ENCODE peak calls at places on chromosomes 11 and 22, in five cellular contexts. V, L, U, Y and X are unnamed samples.

GRCh38 chr22:24985824-24986214 is 33.3 kb downstream of the KIAA1671 start:
- DNase-seq in V (no peak), U (no peak), Y (no peak), L (no peak), X (no peak)

GRCh38 chr11:84607975-84608787 is 1019.0 kb downstream of the DLG2 start:
- DNase-seq in L (no peak), V (no peak), Y (no peak), U (no peak), X (no peak)

GRCh38 chr11:35875063-35875462 is 68.8 kb upstream of the LDLRAD3 start:
- DNase-seq in U (no peak), V (no peak), Y (peak; percentile 57), L (no peak), X (no peak)

GRCh38 chr11:62627718-62628117 is 5.9 kb upstream of the B3GAT3 start:
- DNase-seq in L (peak; percentile 36), Y (no peak), U (no peak), V (no peak), X (no peak)

GRCh38 chr22:21451545-21452520 is 15.4 kb upstream of the TMEM191C start:
- DNase-seq in L (no peak), U (no peak), V (no peak), Y (no peak), X (no peak)

GRCh38 chr11:73883856-73884255 is 7.1 kb downstream of the PAAF1 start:
- DNase-seq in Y (no peak), V (no peak), L (no peak), U (no peak), X (no peak)

GRCh38 chr11:88051386-88051785 is 123.9 kb downstream of the RAB38 start:
- DNase-seq in L (peak; percentile 17), Y (no peak), U (peak; percentile 28), V (no peak), X (no peak)

GRCh38 chr11:61129608-61130523 is 27.6 kb downstream of the CD5 start:
- DNase-seq in U (peak; percentile 66), Y (peak; percentile 96), L (peak; percentile 91), V (peak; percentile 93), X (peak; percentile 52)

GRCh38 chr22:37362618-37363017 is 64.7 kb downstream of the ELFN2 start:
- DNase-seq in V (no peak), Y (no peak), U (no peak), L (no peak), X (no peak)

GRCh38 chr11:16863382-16863781 is 124.9 kb downstream of the C11orf58 start:
- DNase-seq in V (no peak), L (no peak), Y (no peak), U (no peak), X (no peak)

GRCh38 chr11:108559904-108560303 is 33.7 kb downstream of the EXPH5 start:
- DNase-seq in V (no peak), L (no peak), U (peak; percentile 65), Y (no peak), X (no peak)

GRCh38 chr22:26127126-26127525 is 42.1 kb upstream of the SEZ6L start:
- DNase-seq in U (no peak), L (no peak), Y (peak; percentile 78), V (no peak), X (no peak)

GRCh38 chr22:17742528-17742902 is 31.8 kb downstream of the BID start:
- DNase-seq in L (peak; percentile 71), Y (no peak), V (peak; percentile 73), U (no peak), X (no peak)

GRCh38 chr11:20873054-20873453 is 203.7 kb downstream of the NELL1 start:
- DNase-seq in Y (no peak), V (no peak), L (peak; percentile 67), U (no peak), X (peak; percentile 1)

GRCh38 chr11:115391598-115391997 is 112.6 kb downstream of the CADM1 start:
- DNase-seq in V (no peak), L (no peak), Y (no peak), U (no peak), X (no peak)

GRCh38 chr11:95156916-95157568 is 67.4 kb downstream of the ENDOD1 start:
- DNase-seq in Y (no peak), V (no peak), U (no peak), L (no peak), X (no peak)

GRCh38 chr22:48492371-48493320 is 1335.0 kb downstream of the BRD1 start:
- DNase-seq in Y (no peak), U (peak; percentile 39), V (no peak), L (peak; percentile 85), X (peak; percentile 2)

GRCh38 chr11:19345848-19346681 is 105.3 kb upstream of the E2F8 start:
- DNase-seq in U (no peak), V (no peak), L (peak; percentile 7), Y (no peak), X (no peak)

GRCh38 chr11:61880050-61880449 is 11.3 kb downstream of the FADS3 start:
- DNase-seq in Y (no peak), U (no peak), V (no peak), L (no peak), X (no peak)

GRCh38 chr11:124920870-124921609 is 2.0 kb downstream of the HEPN1 start:
- DNase-seq in U (no peak), V (peak; percentile 81), Y (no peak), L (peak; percentile 45), X (no peak)

GRCh38 chr11:111939836-111940604 is 2.9 kb downstream of the DIXDC1 start:
- DNase-seq in L (no peak), V (no peak), Y (no peak), U (no peak), X (no peak)

GRCh38 chr11:63614136-63614664 is at the start of gene PLAAT3:
- DNase-seq in L (peak; percentile 82), Y (no peak), U (no peak), V (peak; percentile 30), X (no peak)

GRCh38 chr11:122778148-122778547 is 60.2 kb upstream of the CRTAM start:
- DNase-seq in Y (no peak), U (no peak), V (no peak), L (no peak), X (no peak)

GRCh38 chr11:69264486-69264885 is 29.5 kb upstream of the MYEOV start:
- DNase-seq in V (no peak), Y (no peak), U (no peak), L (no peak), X (no peak)

GRCh38 chr11:76628408-76628947 is 42.1 kb downstream of the LRRC32 start:
- DNase-seq in V (no peak), L (no peak), Y (no peak), U (no peak), X (no peak)

GRCh38 chr11:101955278-101955677 is 39.0 kb upstream of the ANGPTL5 start:
- DNase-seq in V (no peak), L (no peak), U (no peak), Y (no peak), X (no peak)

GRCh38 chr11:35348898-35349687 is 70.3 kb downstream of the SLC1A2 start:
- DNase-seq in U (no peak), Y (no peak), V (no peak), L (no peak), X (no peak)

GRCh38 chr11:102831128-102831708 is 12.2 kb downstream of the MMP3 start:
- DNase-seq in L (peak; percentile 16), V (no peak), U (no peak), Y (no peak), X (no peak)

GRCh38 chr11:2376751-2377451 is at the start of gene CD81:
- DNase-seq in U (no peak), L (peak; percentile 41), Y (no peak), V (peak; percentile 73), X (no peak)

GRCh38 chr11:20127671-20128527 is 32.4 kb downstream of the DBX1 start:
- DNase-seq in U (no peak), V (peak; percentile 78), L (peak; percentile 70), Y (no peak), X (no peak)

GRCh38 chr11:117589024-117589423 is 208.0 kb downstream of the DSCAML1 start:
- DNase-seq in V (no peak), Y (no peak), L (no peak), U (no peak), X (no peak)

GRCh38 chr11:36008576-36008975 is 64.7 kb downstream of the LDLRAD3 start:
- DNase-seq in L (no peak), V (no peak), U (no peak), Y (no peak), X (no peak)

GRCh38 chr11:70577258-70577603 is 178.9 kb downstream of the CTTN start:
- DNase-seq in L (no peak), Y (no peak), U (no peak), V (no peak), X (no peak)

GRCh38 chr22:38196791-38197429 is 4.9 kb upstream of the MAFF start:
- DNase-seq in L (no peak), Y (no peak), V (no peak), U (no peak), X (no peak)

GRCh38 chr22:23827351-23827995 is 11.3 kb downstream of the DERL3 start:
- DNase-seq in V (no peak), Y (no peak), L (no peak), U (no peak), X (no peak)

GRCh38 chr11:28760676-28761390 is 652.6 kb downstream of the METTL15 start:
- DNase-seq in V (no peak), Y (no peak), L (no peak), U (no peak), X (peak; percentile 87)

GRCh38 chr22:41284465-41284864 is 1.5 kb downstream of the RANGAP1 start:
- DNase-seq in L (no peak), V (no peak), U (no peak), Y (no peak), X (no peak)
- H3K4me3 ChIP-seq in L (peak overlapping the region; percentile 97), V (no peak overlapping the region), U (peak overlapping the region; percentile 74), Y (no peak overlapping the region), X (peak overlapping the region; percentile 83)

DNA sequence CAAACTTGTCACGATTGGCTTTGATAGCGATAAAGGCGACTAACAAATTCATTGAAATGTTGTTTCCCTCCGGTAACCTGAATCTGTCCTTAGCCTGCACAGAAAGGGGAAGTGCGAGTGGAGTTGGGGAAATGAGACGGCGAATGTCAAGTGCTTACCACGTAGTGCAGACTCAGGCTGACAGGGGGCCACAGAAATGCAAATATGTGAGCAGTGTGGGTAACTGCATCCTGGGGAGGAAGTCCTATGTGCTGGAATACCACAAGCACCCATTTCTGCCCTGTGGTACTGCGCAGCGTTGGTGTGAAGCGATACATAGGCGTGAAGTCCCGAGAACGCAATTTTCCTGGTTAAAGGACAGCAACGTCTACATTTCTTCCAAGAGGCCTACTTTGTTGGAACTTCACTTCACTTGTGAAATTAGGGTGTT is 869 bp upstream of the EIF4ENIF1 start:
- DNase-seq in U (no peak), V (peak; percentile 54), L (peak; percentile 58), Y (peak; percentile 92), X (no peak)
- TF ChIP-seq CTCF in U (no peak), V (peak; percentile 34), L (no peak), Y (no peak), X (no peak)

DNA sequence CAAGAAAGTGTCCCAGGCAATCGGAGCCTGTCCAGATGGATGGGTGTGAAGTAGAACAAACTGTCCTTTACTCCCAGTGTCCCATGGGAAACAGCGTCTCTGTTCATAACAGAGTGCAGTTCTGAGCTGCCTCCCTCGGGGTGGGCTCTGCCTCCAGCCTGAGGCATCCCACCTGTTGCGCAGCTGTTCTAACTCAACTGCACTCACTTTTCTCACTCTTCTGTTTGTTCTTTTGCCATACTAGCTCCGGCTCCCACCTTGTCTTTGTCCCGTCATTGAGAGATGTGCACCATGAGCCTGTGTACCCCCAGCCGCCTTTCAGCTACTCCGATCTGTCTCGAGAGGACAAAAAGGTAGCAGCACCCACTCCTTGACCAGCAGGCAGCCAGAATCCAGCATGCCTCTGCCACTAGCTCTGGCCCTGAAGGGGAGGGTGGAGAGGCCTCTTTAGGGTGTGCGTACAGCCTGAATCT is 20.7 kb upstream of the CDC42EP2 start:
- DNase-seq in V (no peak), U (no peak), L (no peak), Y (no peak), X (no peak)
- H3K4me3 ChIP-seq in V (no peak overlapping the region), U (no peak overlapping the region), L (no peak overlapping the region), Y (peak overlapping the region; percentile 40), X (no peak overlapping the region)

GRCh38 chr11:44120169-44120568 is 24.7 kb downstream of the EXT2 start:
- DNase-seq in Y (no peak), L (peak; percentile 39), U (no peak), V (no peak), X (no peak)
- TF ChIP-seq CTCF in Y (peak; percentile 30), L (no peak), U (peak; percentile 32), V (no peak), X (peak; percentile 54)